ENCODE peak calls at places on chromosome 12, in nine cellular contexts. R is NCI-H1092; W is lower leg skin; B is dorsolateral prefrontal cortex; S is uterus; J is GM04504; Q is OCI-M1; H is right atrium auricular region; E is stimulated activated CD4-positive, alpha-beta T cell treated with anti-CD3 and anti-CD28 coated beads, TNF-alpha, amount 100 ng/mL, for 1 hour. Z is an unnamed sample.
A peak's percentile ranks its signal among the peaks of the same experiment; 100 is the strongest.

GRCh38 chr12:64814432-64814831 is 10.0 kb upstream of the TBC1D30 start:
- DNase-seq in R (peak; percentile 15), W (peak; percentile 28), B (no peak), S (no peak), J (no peak), Q (no peak), H (no peak), E (no peak), Z (no peak)

GRCh38 chr12:3672113-3672509 is 80.8 kb downstream of the CRACR2A start:
- DNase-seq in R (no peak), W (no peak), B (no peak), S (no peak), J (no peak), Q (no peak), H (no peak), E (no peak), Z (no peak)

GRCh38 chr12:111238075-111238734 is 130.7 kb downstream of the PHETA1 start:
- DNase-seq in R (no peak), W (no peak), B (no peak), S (no peak), J (no peak), Q (no peak), H (no peak), E (no peak), Z (no peak)

GRCh38 chr12:116919247-116919671 is 8.5 kb downstream of the FBXW8 start:
- DNase-seq in R (peak; percentile 12), W (no peak), B (no peak), S (no peak), J (no peak), Q (peak; percentile 95), H (no peak), E (no peak), Z (no peak)

GRCh38 chr12:75859868-75860267 is 171.7 kb downstream of the PHLDA1 start:
- DNase-seq in R (no peak), W (no peak), B (no peak), S (no peak), J (no peak), Q (no peak), H (no peak), E (no peak), Z (no peak)

GRCh38 chr12:6620137-6620884 is 13.1 kb upstream of the CHD4 start:
- DNase-seq in R (no peak), W (no peak), B (no peak), S (peak; percentile 26), J (no peak), Q (no peak), H (no peak), E (no peak), Z (peak; percentile 42)

GRCh38 chr12:51886021-51886710 is 1.7 kb upstream of the ANKRD33 start:
- DNase-seq in R (no peak), W (peak; percentile 91), B (no peak), S (peak; percentile 75), J (peak; percentile 90), Q (peak; percentile 66), H (peak; percentile 94), E (peak; percentile 8), Z (peak; percentile 32)

GRCh38 chr12:6078378-6079083 is 45.9 kb downstream of the VWF start:
- DNase-seq in R (no peak), W (no peak), B (no peak), S (no peak), J (no peak), Q (no peak), H (no peak), E (no peak), Z (no peak)

GRCh38 chr12:48008950-48009349 is 4.7 kb upstream of the COL2A1 start:
- DNase-seq in R (no peak), W (no peak), B (no peak), S (no peak), J (no peak), Q (no peak), H (no peak), E (no peak), Z (no peak)

GRCh38 chr12:12901158-12901791 is 9.9 kb downstream of the GPRC5A start:
- DNase-seq in R (no peak), W (peak; percentile 78), B (no peak), S (peak; percentile 73), J (peak; percentile 89), Q (no peak), H (peak; percentile 85), E (no peak), Z (peak; percentile 44)